ENCODE peak calls at places on chromosome 16, in five cellular contexts. One of them, this sample, is unnamed.
A peak's percentile ranks its signal among the peaks of the same experiment; 100 is the strongest.

GRCh38 chr16:80824623-80825364 is 20.4 kb upstream of the CDYL2 start:
- DNase-seq in HCT116: peak; percentile 64
- DNase-seq in K562: peak; percentile 47
- DNase-seq in HepG2: peak; percentile 59
- DNase-seq in GM12878: peak; percentile 7
- DNase-seq in this sample: no peak

GRCh38 chr16:17289050-17289449 is 181.7 kb downstream of the XYLT1 start:
- DNase-seq in HCT116: no peak
- DNase-seq in K562: no peak
- DNase-seq in HepG2: no peak
- DNase-seq in GM12878: no peak
- DNase-seq in this sample: no peak

GRCh38 chr16:56517206-56517605 is 2.6 kb downstream of the BBS2 start:
- DNase-seq in HCT116: no peak
- DNase-seq in K562: no peak
- DNase-seq in HepG2: no peak
- DNase-seq in GM12878: no peak
- DNase-seq in this sample: no peak

GRCh38 chr16:16131659-16132058 is 91.6 kb downstream of the ABCC6 start:
- DNase-seq in HCT116: no peak
- DNase-seq in K562: no peak
- DNase-seq in HepG2: no peak
- DNase-seq in GM12878: no peak
- DNase-seq in this sample: no peak

GRCh38 chr16:10031955-10032354 is 150.3 kb downstream of the GRIN2A start:
- DNase-seq in HCT116: no peak
- DNase-seq in K562: no peak
- DNase-seq in HepG2: no peak
- DNase-seq in GM12878: no peak
- DNase-seq in this sample: no peak

GRCh38 chr16:17271687-17272086 is 199.1 kb downstream of the XYLT1 start:
- DNase-seq in HCT116: no peak
- DNase-seq in K562: no peak
- DNase-seq in HepG2: no peak
- DNase-seq in GM12878: no peak
- DNase-seq in this sample: no peak

GRCh38 chr16:25011891-25012499 is 3.2 kb downstream of the ARHGAP17 start:
- DNase-seq in HCT116: no peak
- DNase-seq in K562: no peak
- DNase-seq in HepG2: no peak
- DNase-seq in GM12878: no peak
- DNase-seq in this sample: no peak

GRCh38 chr16:12291989-12292759 is 315.6 kb downstream of the SNX29 start:
- DNase-seq in HCT116: no peak
- DNase-seq in K562: no peak
- DNase-seq in HepG2: no peak
- DNase-seq in GM12878: no peak
- DNase-seq in this sample: no peak

GRCh38 chr16:25291580-25291979 is 33.9 kb upstream of the ZKSCAN2 start:
- DNase-seq in HCT116: no peak
- DNase-seq in K562: no peak
- DNase-seq in HepG2: no peak
- DNase-seq in GM12878: no peak
- DNase-seq in this sample: no peak

GRCh38 chr16:66717112-66717675 is 20.7 kb upstream of the CMTM4 start:
- DNase-seq in HCT116: no peak
- DNase-seq in K562: peak; percentile 55
- DNase-seq in HepG2: peak; percentile 64
- DNase-seq in GM12878: no peak
- DNase-seq in this sample: no peak

GRCh38 chr16:932831-933330 is 37.9 kb downstream of the LMF1 start:
- DNase-seq in HCT116: no peak
- DNase-seq in K562: no peak
- DNase-seq in HepG2: no peak
- DNase-seq in GM12878: no peak
- DNase-seq in this sample: no peak

GRCh38 chr16:79163666-79164377 is 436.7 kb downstream of the MAF start:
- DNase-seq in HCT116: no peak
- DNase-seq in K562: no peak
- DNase-seq in HepG2: no peak
- DNase-seq in GM12878: no peak
- DNase-seq in this sample: no peak

GRCh38 chr16:72480926-72481325 is 309.0 kb upstream of the PMFBP1 start:
- DNase-seq in HCT116: no peak
- DNase-seq in K562: no peak
- DNase-seq in HepG2: no peak
- DNase-seq in GM12878: no peak
- DNase-seq in this sample: no peak

GRCh38 chr16:11032000-11032921 is 87.9 kb downstream of the CLEC16A start:
- DNase-seq in HCT116: no peak
- DNase-seq in K562: no peak
- DNase-seq in HepG2: no peak
- DNase-seq in GM12878: no peak
- DNase-seq in this sample: no peak

GRCh38 chr16:80931985-80932720 is 74.5 kb downstream of the CMC2 start:
- DNase-seq in HCT116: no peak
- DNase-seq in K562: no peak
- DNase-seq in HepG2: peak; percentile 23
- DNase-seq in GM12878: no peak
- DNase-seq in this sample: peak; percentile 77

GRCh38 chr16:47873434-47873833 is 282.4 kb downstream of the ABCC12 start:
- DNase-seq in HCT116: no peak
- DNase-seq in K562: peak; percentile 19
- DNase-seq in HepG2: peak; percentile 11
- DNase-seq in GM12878: no peak
- DNase-seq in this sample: no peak

GRCh38 chr16:12124742-12125141 is 148.2 kb downstream of the SNX29 start:
- DNase-seq in HCT116: no peak
- DNase-seq in K562: no peak
- DNase-seq in HepG2: no peak
- DNase-seq in GM12878: no peak
- DNase-seq in this sample: no peak

GRCh38 chr16:27408602-27409031 is 6.6 kb downstream of the IL21R start:
- DNase-seq in HCT116: no peak
- DNase-seq in K562: no peak
- DNase-seq in HepG2: no peak
- DNase-seq in GM12878: peak; percentile 79
- DNase-seq in this sample: no peak

GRCh38 chr16:65117701-65118448 is 4.0 kb downstream of the CDH11 start:
- DNase-seq in HCT116: peak; percentile 0
- DNase-seq in K562: peak; percentile 40
- DNase-seq in HepG2: peak; percentile 59
- DNase-seq in GM12878: peak; percentile 2
- DNase-seq in this sample: no peak

GRCh38 chr16:81616321-81617020 is 162.6 kb upstream of the PLCG2 start:
- DNase-seq in HCT116: no peak
- DNase-seq in K562: no peak
- DNase-seq in HepG2: no peak
- DNase-seq in GM12878: peak; percentile 54
- DNase-seq in this sample: no peak

GRCh38 chr16:81435567-81435966 is 9.0 kb upstream of the CMIP start:
- DNase-seq in HCT116: no peak
- DNase-seq in K562: no peak
- DNase-seq in HepG2: no peak
- DNase-seq in GM12878: no peak
- DNase-seq in this sample: no peak

GRCh38 chr16:66926171-66926570 is 836 bp upstream of the RRAD start:
- DNase-seq in HCT116: no peak
- DNase-seq in K562: no peak
- DNase-seq in HepG2: no peak
- DNase-seq in GM12878: no peak
- DNase-seq in this sample: no peak

GRCh38 chr16:71542377-71542776 is 16.2 kb downstream of the CHST4 start:
- DNase-seq in HCT116: peak; percentile 60
- DNase-seq in K562: peak; percentile 48
- DNase-seq in HepG2: peak; percentile 63
- DNase-seq in GM12878: no peak
- DNase-seq in this sample: peak; percentile 89

GRCh38 chr16:4402439-4403132 is 13.8 kb downstream of the CORO7 start:
- DNase-seq in HCT116: peak; percentile 35
- DNase-seq in K562: peak; percentile 86
- DNase-seq in HepG2: peak; percentile 45
- DNase-seq in GM12878: no peak
- DNase-seq in this sample: no peak
- TF ChIP-seq SRF in HCT116: no peak
- TF ChIP-seq SRF in K562: no peak
- TF ChIP-seq SRF in HepG2: no peak
- TF ChIP-seq SRF in GM12878: no peak
- TF ChIP-seq SRF in this sample: no peak

GRCh38 chr16:53899471-53899870 is 195.5 kb downstream of the FTO start:
- DNase-seq in HCT116: no peak
- DNase-seq in K562: no peak
- DNase-seq in HepG2: peak; percentile 23
- DNase-seq in GM12878: no peak
- DNase-seq in this sample: no peak
- TF ChIP-seq SRF in HCT116: no peak
- TF ChIP-seq SRF in K562: no peak
- TF ChIP-seq SRF in HepG2: no peak
- TF ChIP-seq SRF in GM12878: no peak
- TF ChIP-seq SRF in this sample: no peak

GRCh38 chr16:86573215-86573614 is 5.1 kb upstream of the FOXL1 start:
- DNase-seq in HCT116: no peak
- DNase-seq in K562: no peak
- DNase-seq in HepG2: no peak
- DNase-seq in GM12878: no peak
- DNase-seq in this sample: peak; percentile 65
- TF ChIP-seq SRF in HCT116: no peak
- TF ChIP-seq SRF in K562: no peak
- TF ChIP-seq SRF in HepG2: no peak
- TF ChIP-seq SRF in GM12878: no peak
- TF ChIP-seq SRF in this sample: no peak

GRCh38 chr16:19753815-19754643 is 36.0 kb downstream of the IQCK start:
- DNase-seq in HCT116: no peak
- DNase-seq in K562: no peak
- DNase-seq in HepG2: peak; percentile 39
- DNase-seq in GM12878: no peak
- DNase-seq in this sample: no peak
- TF ChIP-seq SRF in HCT116: no peak
- TF ChIP-seq SRF in K562: no peak
- TF ChIP-seq SRF in HepG2: no peak
- TF ChIP-seq SRF in GM12878: no peak
- TF ChIP-seq SRF in this sample: no peak

DNA sequence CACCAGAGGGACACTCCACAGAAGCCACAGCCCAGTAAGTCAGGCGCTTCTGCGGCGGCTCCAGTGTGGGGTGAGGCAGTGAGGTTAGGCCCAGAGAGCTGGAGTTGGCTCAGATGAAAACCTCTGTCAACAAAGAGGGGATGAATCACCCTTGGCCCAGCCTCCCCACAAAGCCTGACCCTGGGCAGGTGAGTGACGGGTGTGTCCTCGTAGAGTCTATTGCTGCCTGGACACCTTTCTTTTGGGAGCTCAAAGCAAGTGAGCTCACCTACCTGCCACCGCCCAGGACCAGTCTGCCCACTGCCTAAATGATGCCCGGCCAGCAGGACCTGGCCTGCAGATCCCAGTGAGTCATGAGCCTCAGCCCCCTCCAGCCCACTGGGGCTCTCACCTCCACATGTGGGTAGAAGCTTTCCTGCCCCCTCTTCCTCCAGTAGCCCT is 24.9 kb upstream of the DBNDD1 start:
- DNase-seq in HCT116: peak; percentile 44
- DNase-seq in K562: peak; percentile 37
- DNase-seq in HepG2: peak; percentile 50
- DNase-seq in GM12878: no peak
- DNase-seq in this sample: no peak
- TF ChIP-seq SRF in HCT116: no peak
- TF ChIP-seq SRF in K562: no peak
- TF ChIP-seq SRF in HepG2: no peak
- TF ChIP-seq SRF in GM12878: no peak
- TF ChIP-seq SRF in this sample: no peak

This sample was measured in H1.